ENCODE peak calls at places on chromosomes 1 and 21, in nine cellular contexts. L is activated B cell treated with CpG ODN at 0.5 μM for 24 hours, R is AG09319, S is cardiac fibroblast, Z is fibroblast of the aortic adventitia, M is pancreas, O is body of pancreas, V is K562, N is esophagus muscularis mucosa. J is an unnamed sample.

GRCh38 chr1:236534164-236534651 is 10.4 kb downstream of the LGALS8 start:
- DNase-seq in R (no peak), V (no peak), Z (peak; percentile 52), N (no peak), S (peak; percentile 39), L (no peak), M (no peak), O (no peak), J (no peak)

GRCh38 chr1:67614511-67614934 is 70.5 kb upstream of the GADD45A start:
- DNase-seq in M (no peak), R (no peak), V (no peak), S (peak; percentile 57), Z (no peak), L (no peak), N (no peak), O (no peak), J (no peak)

GRCh38 chr1:185074307-185074706 is 28.9 kb downstream of the RNF2 start:
- DNase-seq in O (no peak), M (no peak), L (no peak), V (no peak), N (no peak), Z (peak; percentile 30), R (no peak), S (no peak), J (no peak)

GRCh38 chr21:38323721-38324591 is 67.2 kb downstream of the KCNJ15 start:
- DNase-seq in O (no peak), N (peak; percentile 81), S (peak; percentile 90), Z (peak; percentile 91), R (no peak), L (no peak), M (no peak), V (no peak), J (no peak)

GRCh38 chr1:91585982-91586381 is 85.3 kb downstream of the CDC7 start:
- DNase-seq in N (no peak), V (no peak), M (no peak), Z (no peak), R (no peak), O (peak; percentile 23), S (no peak), L (no peak), J (no peak)

GRCh38 chr1:93177991-93178390 is 2.2 kb downstream of the TMED5 start:
- DNase-seq in Z (peak; percentile 52), L (no peak), M (no peak), O (no peak), N (no peak), R (no peak), V (peak; percentile 15), S (peak; percentile 49), J (no peak)

GRCh38 chr1:64699327-64699726 is 45.5 kb upstream of the RAVER2 start:
- DNase-seq in N (no peak), V (no peak), Z (no peak), L (no peak), R (no peak), M (no peak), O (no peak), S (no peak), J (no peak)

GRCh38 chr1:10341062-10341600 is 57.7 kb upstream of the PGD start:
- DNase-seq in L (no peak), N (no peak), R (no peak), M (no peak), Z (no peak), S (no peak), O (no peak), V (no peak), J (no peak)

GRCh38 chr1:150486966-150487762 is at the start of gene TARS2:
- DNase-seq in S (peak; percentile 100), L (peak; percentile 78), R (peak; percentile 97), O (peak; percentile 96), V (peak; percentile 97), N (peak; percentile 98), M (peak; percentile 94), Z (peak; percentile 100), J (peak; percentile 91)

GRCh38 chr1:228986093-228986904 is 251.0 kb downstream of the RHOU start:
- DNase-seq in N (no peak), S (peak; percentile 72), V (no peak), L (no peak), Z (peak; percentile 56), O (peak; percentile 69), M (no peak), R (no peak), J (no peak)

GRCh38 chr1:177854951-177855350 is 114.9 kb downstream of the SEC16B start:
- DNase-seq in S (no peak), L (no peak), V (no peak), N (no peak), O (no peak), M (no peak), Z (no peak), R (no peak), J (no peak)

GRCh38 chr1:227895828-227896685 is 51.7 kb downstream of the WNT9A start:
- DNase-seq in Z (no peak), L (peak; percentile 12), R (no peak), O (peak; percentile 10), M (peak; percentile 72), V (no peak), N (no peak), S (peak; percentile 38), J (peak; percentile 14)

GRCh38 chr1:203282720-203283542 is 22.4 kb upstream of the BTG2 start:
- DNase-seq in R (no peak), S (no peak), Z (no peak), L (no peak), V (peak; percentile 33), M (no peak), N (no peak), O (peak; percentile 77), J (no peak)

GRCh38 chr1:204274441-204274840 is 60.7 kb upstream of the GOLT1A start:
- DNase-seq in L (no peak), O (no peak), Z (peak; percentile 38), S (no peak), N (no peak), M (no peak), V (no peak), R (no peak), J (no peak)

GRCh38 chr1:4726620-4727341 is 72.4 kb downstream of the AJAP1 start:
- DNase-seq in O (no peak), Z (no peak), N (no peak), V (no peak), L (no peak), M (no peak), R (no peak), S (no peak), J (no peak)

DNA sequence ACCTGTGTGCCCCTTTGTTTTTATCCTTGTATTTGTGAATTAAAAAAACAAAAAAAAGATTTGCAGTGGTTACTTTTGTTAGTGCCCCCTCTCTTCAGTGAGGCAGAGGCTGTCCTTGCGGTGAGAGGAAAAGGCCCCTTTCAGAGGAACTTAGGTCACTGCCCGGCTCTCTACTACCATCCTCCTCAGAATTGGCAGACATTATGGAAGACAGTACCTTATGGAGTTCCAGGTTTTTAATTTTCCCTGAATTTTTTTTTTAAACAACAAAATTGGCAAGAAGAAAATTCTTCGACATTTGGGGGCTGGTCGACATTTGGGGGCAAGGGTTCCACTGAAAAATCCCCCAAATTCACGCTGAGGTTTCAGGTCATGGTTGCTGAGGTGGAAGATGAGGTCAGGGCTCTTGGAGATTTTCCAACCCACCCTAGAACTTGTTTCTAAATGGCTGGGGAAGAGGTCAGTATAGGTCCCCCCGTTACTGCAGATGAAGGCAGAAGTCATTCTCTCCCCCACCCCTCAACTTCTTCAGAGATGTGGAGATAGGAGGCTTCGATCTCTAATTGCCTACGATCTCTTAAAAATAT is 5.3 kb downstream of the RXFP4 start:
- DNase-seq in R (no peak), N (no peak), O (no peak), M (no peak), Z (no peak), S (no peak), V (no peak), L (no peak), J (no peak)
- TF ChIP-seq CTCF in R (no peak), N (no peak), O (no peak), M (no peak), Z (no peak), S (no peak), V (no peak), L (no peak), J (no peak)

GRCh38 chr1:165768513-165769394 is at the start of gene TMCO1:
- DNase-seq in V (peak; percentile 92), O (peak; percentile 98), S (peak; percentile 99), Z (peak; percentile 99), M (peak; percentile 95), N (peak; percentile 98), R (peak; percentile 96), L (peak; percentile 84), J (peak; percentile 87)
- TF ChIP-seq CTCF in V (peak; percentile 35), O (no peak), S (peak; percentile 33), Z (peak; percentile 41), M (no peak), N (peak; percentile 5), R (peak; percentile 13), L (no peak), J (no peak)

GRCh38 chr21:29343517-29343916 is 44.8 kb downstream of the BACH1 start:
- DNase-seq in R (peak; percentile 23), L (no peak), M (no peak), Z (peak; percentile 78), O (peak; percentile 52), V (no peak), N (no peak), S (peak; percentile 47), J (no peak)

GRCh38 chr21:29346281-29346680 is 47.6 kb downstream of the BACH1 start:
- DNase-seq in Z (no peak), N (no peak), L (no peak), S (no peak), O (no peak), M (no peak), R (no peak), V (no peak), J (no peak)

GRCh38 chr21:29340228-29340627 is 41.5 kb downstream of the BACH1 start:
- DNase-seq in L (no peak), N (no peak), M (no peak), S (no peak), Z (no peak), O (no peak), V (no peak), R (no peak), J (no peak)

GRCh38 chr21:29338256-29338655 is 39.5 kb downstream of the BACH1 start:
- DNase-seq in R (no peak), L (no peak), O (no peak), N (no peak), S (no peak), V (no peak), Z (no peak), M (no peak), J (no peak)

DNA sequence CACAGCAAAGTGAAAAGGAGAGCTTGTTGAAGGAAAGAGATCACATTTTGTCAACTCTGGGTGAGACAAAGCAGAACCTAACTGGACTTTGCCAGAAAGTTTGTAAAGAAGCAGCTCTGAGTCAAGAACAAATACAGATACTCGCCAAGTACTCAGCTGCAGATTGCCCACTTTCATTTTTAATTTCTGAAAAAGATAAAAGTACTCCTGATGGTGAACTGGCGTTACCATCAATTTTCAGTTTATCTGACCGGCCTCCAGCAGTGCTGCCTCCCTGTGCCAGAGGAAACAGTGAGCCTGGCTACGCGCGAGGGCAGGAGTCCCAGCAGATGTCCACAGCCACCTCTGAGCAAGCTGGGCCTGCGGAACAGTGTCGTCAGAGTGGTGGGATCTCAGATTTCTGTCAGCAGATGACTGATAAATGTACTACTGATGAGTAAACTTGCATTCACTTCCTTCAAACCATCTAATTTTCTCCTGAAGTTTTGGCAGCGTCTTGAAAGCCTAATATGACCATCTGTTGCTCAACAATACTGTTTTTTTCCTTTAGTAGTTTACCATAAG is 43.8 kb downstream of the BACH1 start:
- DNase-seq in O (peak; percentile 57), R (peak; percentile 77), N (no peak), V (no peak), L (no peak), S (peak; percentile 93), M (no peak), Z (peak; percentile 96), J (no peak)
- TF ChIP-seq CTCF in O (no peak), R (peak; percentile 11), N (no peak), V (no peak), L (no peak), S (no peak), M (no peak), Z (no peak), J (no peak)

GRCh38 chr1:109112056-109112651 is 1.8 kb upstream of the ELAPOR1 start:
- DNase-seq in V (peak; percentile 49), M (no peak), R (no peak), N (no peak), S (peak; percentile 54), L (no peak), O (no peak), Z (peak; percentile 50), J (no peak)
- TF ChIP-seq CTCF in V (peak; percentile 77), M (no peak), R (peak; percentile 35), N (peak; percentile 18), S (peak; percentile 34), L (no peak), O (no peak), Z (peak; percentile 31), J (no peak)

J was measured in natural killer cell.